ENCODE peak calls at places on chromosomes 4 and X, in four cellular contexts. G is KBM-7, O is non-pigmented ciliary epithelial cell, Z is foreskin fibroblast. N is an unnamed sample.

GRCh38 chrX:154382483-154383069 is 3.5 kb downstream of the EMD start:
- DNase-seq in G (no peak), O (no peak), Z (no peak), N (no peak)

GRCh38 chr4:133096972-133097371 is 52.1 kb upstream of the PCDH10 start:
- DNase-seq in G (no peak), O (no peak), Z (no peak), N (no peak)

GRCh38 chrX:74924449-74925209 is 623 bp downstream of the NEXMIF start:
- DNase-seq in G (peak; percentile 83), O (no peak), Z (peak; percentile 19), N (no peak)

GRCh38 chrX:34849371-34849770 is 93.2 kb upstream of the FAM47B start:
- DNase-seq in G (no peak), O (no peak), Z (peak; percentile 54), N (no peak)

GRCh38 chr4:13918110-13918509 is 290.6 kb upstream of the BOD1L1 start:
- DNase-seq in G (no peak), O (peak; percentile 99), Z (peak; percentile 99), N (no peak)

GRCh38 chrX:123399709-123400108 is 215.6 kb downstream of the GRIA3 start:
- DNase-seq in G (no peak), O (no peak), Z (peak; percentile 13), N (no peak)

GRCh38 chr4:55183926-55184599 is 58.7 kb upstream of the KDR start:
- DNase-seq in G (no peak), O (peak; percentile 93), Z (peak; percentile 96), N (no peak)

GRCh38 chr4:80202190-80202711 is 4.9 kb downstream of the PRDM8 start:
- DNase-seq in G (peak; percentile 90), O (no peak), Z (peak; percentile 94), N (no peak)

GRCh38 chrX:150084474-150085229 is 146.4 kb upstream of the EOLA2 start:
- DNase-seq in G (no peak), O (peak; percentile 26), Z (peak; percentile 67), N (no peak)